ENCODE peak calls at places on chromosomes 6 and 20, in nine cellular contexts. D is heart right ventricle; L is AG04450; Z is epithelial cell of esophagus; E is HepG2; K is cardiac muscle cell; U is CD8-positive, alpha-beta memory T cell; V is OCI-LY7; R is hepatocyte. B is an unnamed sample.

GRCh38 chr6:3138341-3138740 is 19.0 kb downstream of the TUBB2A start:
- DNase-seq in D (no peak), L (no peak), Z (peak; percentile 55), E (no peak), K (peak; percentile 60), U (no peak), V (no peak), R (no peak), B (no peak)

GRCh38 chr20:37096415-37097039 is 730 bp upstream of the RBL1 start:
- DNase-seq in D (no peak), L (no peak), Z (no peak), E (no peak), K (no peak), U (no peak), V (peak; percentile 69), R (no peak), B (no peak)

GRCh38 chr6:111243095-111243494 is 155.8 kb downstream of the SLC16A10 start:
- DNase-seq in D (no peak), L (no peak), Z (no peak), E (no peak), K (no peak), U (no peak), V (no peak), R (no peak), B (no peak)

GRCh38 chr6:43060034-43060754 is 763 bp downstream of the KLC4 start:
- DNase-seq in D (peak; percentile 17), L (no peak), Z (peak; percentile 63), E (peak; percentile 87), K (peak; percentile 9), U (no peak), V (no peak), R (peak; percentile 81), B (no peak)

GRCh38 chr20:53635189-53635588 is 41.5 kb upstream of the ZNF217 start:
- DNase-seq in D (no peak), L (no peak), Z (no peak), E (no peak), K (no peak), U (no peak), V (no peak), R (no peak), B (no peak)

GRCh38 chr20:63658749-63659187 is 656 bp downstream of the RTEL1 start:
- DNase-seq in D (no peak), L (no peak), Z (peak; percentile 35), E (no peak), K (peak; percentile 67), U (no peak), V (no peak), R (no peak), B (no peak)

GRCh38 chr6:97947841-97948240 is 664.8 kb upstream of the MMS22L start:
- DNase-seq in D (peak; percentile 58), L (no peak), Z (peak; percentile 100), E (peak; percentile 1), K (peak; percentile 53), U (no peak), V (no peak), R (peak; percentile 74), B (no peak)

GRCh38 chr20:31608256-31608980 is 3.3 kb downstream of the ID1 start:
- DNase-seq in D (peak; percentile 91), L (no peak), Z (peak; percentile 74), E (peak; percentile 100), K (peak; percentile 76), U (no peak), V (no peak), R (peak; percentile 100), B (peak; percentile 82)

GRCh38 chr6:169589699-169590257 is 112.1 kb downstream of the WDR27 start:
- DNase-seq in D (no peak), L (no peak), Z (peak; percentile 37), E (no peak), K (no peak), U (no peak), V (no peak), R (no peak), B (no peak)

GRCh38 chr6:29758761-29759160 is 35.5 kb downstream of the HLA-F start:
- DNase-seq in D (no peak), L (no peak), Z (no peak), E (no peak), K (no peak), U (no peak), V (peak; percentile 22), R (no peak), B (no peak)

GRCh38 chr6:137902721-137903120 is 35.7 kb downstream of the TNFAIP3 start:
- DNase-seq in D (no peak), L (no peak), Z (no peak), E (no peak), K (no peak), U (no peak), V (no peak), R (no peak), B (no peak)

GRCh38 chr6:72977114-72977513 is 248.2 kb downstream of the KHDC1L start:
- DNase-seq in D (no peak), L (no peak), Z (peak; percentile 58), E (no peak), K (no peak), U (no peak), V (peak; percentile 11), R (no peak), B (no peak)

DNA sequence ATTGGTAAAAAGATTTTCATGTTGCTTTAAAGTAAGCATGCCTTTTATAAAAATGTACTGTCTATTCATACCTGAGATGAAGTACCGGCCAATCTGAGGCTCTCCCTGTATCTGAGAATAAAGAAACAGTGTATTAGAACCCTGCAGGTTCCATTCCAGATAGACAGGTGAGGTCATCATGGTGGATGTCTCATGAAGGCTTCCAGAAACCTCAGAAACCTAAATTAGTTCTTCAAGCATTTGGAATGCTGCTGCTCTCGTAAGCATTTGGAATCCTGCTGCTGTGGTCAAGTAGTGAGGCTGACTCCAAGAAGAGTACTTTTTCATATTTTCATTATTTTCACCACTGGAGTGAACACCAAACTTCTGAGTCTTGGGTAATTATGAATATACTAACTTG is 642.3 kb downstream of the MAFB start:
- DNase-seq in D (no peak), L (no peak), Z (no peak), E (no peak), K (no peak), U (no peak), V (no peak), R (no peak), B (no peak)
- H3K4me3 ChIP-seq in D (no peak overlapping the region), L (no peak overlapping the region), Z (no peak overlapping the region), E (no peak overlapping the region), K (no peak overlapping the region), U (no peak overlapping the region), V (no peak overlapping the region), R (no peak overlapping the region), B (no peak overlapping the region)

GRCh38 chr6:6734463-6735455 is 146.2 kb downstream of the LY86 start:
- DNase-seq in D (no peak), L (no peak), Z (peak; percentile 20), E (no peak), K (peak; percentile 32), U (no peak), V (no peak), R (no peak), B (no peak)

GRCh38 chr6:6738108-6738507 is 149.6 kb downstream of the LY86 start:
- DNase-seq in D (no peak), L (no peak), Z (no peak), E (no peak), K (no peak), U (no peak), V (no peak), R (no peak), B (no peak)

GRCh38 chr6:6737666-6738065 is 149.1 kb downstream of the LY86 start:
- DNase-seq in D (no peak), L (no peak), Z (no peak), E (no peak), K (no peak), U (no peak), V (no peak), R (no peak), B (no peak)

GRCh38 chr6:6738922-6739717 is 150.6 kb downstream of the LY86 start:
- DNase-seq in D (no peak), L (no peak), Z (no peak), E (no peak), K (no peak), U (no peak), V (no peak), R (no peak), B (no peak)

DNA sequence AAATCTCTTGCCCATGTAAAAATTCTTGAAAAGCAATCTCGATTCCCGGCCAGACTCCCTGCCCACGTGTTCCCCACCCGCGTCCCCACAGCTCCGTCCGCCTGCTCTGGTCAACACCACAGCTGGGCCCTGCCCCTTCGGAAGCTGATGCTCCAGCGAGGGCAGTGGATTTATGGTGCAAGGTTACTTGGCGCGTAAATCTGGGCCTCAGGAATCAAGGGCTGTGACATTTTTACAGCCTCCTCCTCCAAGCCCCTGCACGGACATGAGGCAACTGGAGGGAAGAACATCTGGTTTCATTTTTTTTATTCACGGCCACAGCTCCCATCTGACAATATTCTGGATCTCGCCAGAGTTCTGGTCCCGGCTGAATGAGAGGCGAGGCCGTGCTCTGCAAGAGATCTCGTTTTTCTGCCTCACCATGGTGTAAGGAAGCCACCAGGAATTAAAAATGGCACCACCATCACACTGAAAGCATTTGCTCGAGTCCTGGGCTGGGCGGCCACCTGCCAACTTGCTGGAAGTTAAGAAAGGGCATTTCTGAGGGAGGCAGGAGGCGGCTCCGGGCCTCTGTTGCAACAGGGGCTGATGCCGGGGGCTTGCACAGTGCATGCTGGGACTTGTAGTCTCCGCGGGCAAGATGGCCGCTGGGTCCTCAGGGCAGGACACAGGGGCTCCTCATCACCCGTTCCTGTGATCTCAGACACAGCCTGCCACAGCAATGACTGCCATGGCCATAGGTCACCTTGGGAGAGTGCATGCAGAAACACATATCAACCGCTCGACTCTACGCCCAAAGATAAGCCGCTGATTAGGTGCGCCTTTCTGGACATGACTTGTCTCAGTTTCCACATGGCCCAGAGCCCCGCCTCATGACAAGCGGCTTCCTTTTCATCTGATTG is 148.5 kb downstream of the LY86 start:
- DNase-seq in D (peak; percentile 73), L (no peak), Z (no peak), E (no peak), K (peak; percentile 86), U (no peak), V (no peak), R (peak; percentile 69), B (peak; percentile 81)
- H3K4me3 ChIP-seq in D (peak overlapping the region; percentile 40), L (peak overlapping the region; percentile 18), Z (no peak overlapping the region), E (no peak overlapping the region), K (no peak overlapping the region), U (no peak overlapping the region), V (no peak overlapping the region), R (no peak overlapping the region), B (no peak overlapping the region)

GRCh38 chr20:62363920-62364851 is 2.9 kb downstream of the LAMA5 start:
- DNase-seq in D (peak; percentile 68), L (no peak), Z (no peak), E (no peak), K (peak; percentile 53), U (no peak), V (no peak), R (peak; percentile 59), B (peak; percentile 81)
- H3K4me3 ChIP-seq in D (peak overlapping the region; percentile 94), L (no peak overlapping the region), Z (peak overlapping the region; percentile 94), E (no peak overlapping the region), K (no peak overlapping the region), U (no peak overlapping the region), V (no peak overlapping the region), R (no peak overlapping the region), B (no peak overlapping the region)

GRCh38 chr6:393391-394221 is 2.1 kb downstream of the IRF4 start:
- DNase-seq in D (no peak), L (no peak), Z (no peak), E (no peak), K (no peak), U (no peak), V (peak; percentile 42), R (no peak), B (no peak)
- H3K4me3 ChIP-seq in D (peak overlapping the region; percentile 21), L (peak overlapping the region; percentile 10), Z (no peak overlapping the region), E (no peak overlapping the region), K (peak overlapping the region; percentile 8), U (peak overlapping the region; percentile 79), V (peak overlapping the region; percentile 98), R (peak overlapping the region; percentile 13), B (no peak overlapping the region)

B was measured in aorta.